ENCODE peak calls at places on chromosomes 11 and 22, in seven cellular contexts. C is renal cortical epithelial cell, U is fibroblast of the aortic adventitia, I is GM12865, J is activated T-cell treated with anti-CD3 and anti-CD28 coated beads for 24 hours, D is mammary epithelial cell, Y is dermis blood vessel endothelial cell. P is an unnamed sample.

GRCh38 chr11:45872513-45873356 is 12.7 kb upstream of the MAPK8IP1 start:
- DNase-seq in D (peak), Y (peak), U (peak), I (peak), C (peak), J (peak), P (peak)

GRCh38 chr11:124988063-124988462 is 34.1 kb downstream of the CCDC15 start:
- DNase-seq in D (no peak), U (no peak), Y (no peak), I (no peak), J (no peak), C (no peak), P (no peak)

GRCh38 chr22:27782065-27782464 is 19.5 kb downstream of the MN1 start:
- DNase-seq in J (no peak), Y (no peak), I (no peak), C (no peak), D (no peak), U (no peak), P (no peak)

GRCh38 chr11:57460017-57460755 is at the start of gene RTN4RL2:
- DNase-seq in Y (peak), D (peak), U (peak), J (no peak), I (peak), C (peak), P (peak)

GRCh38 chr11:125061237-125061636 is 1.9 kb upstream of the SLC37A2 start:
- DNase-seq in D (no peak), C (no peak), Y (no peak), J (no peak), I (no peak), U (no peak), P (no peak)

GRCh38 chr11:76380977-76381719 is at the start of the genes GVQW3 and THAP12:
- DNase-seq in U (peak), C (peak), J (peak), I (peak), D (peak), Y (peak), P (peak)

GRCh38 chr22:34851918-34852662 is 213.9 kb upstream of the ISX start:
- DNase-seq in Y (no peak), I (no peak), J (no peak), U (no peak), D (no peak), C (no peak), P (no peak)

GRCh38 chr22:43891360-43892182 is at the start of gene PNPLA5:
- DNase-seq in J (no peak), D (no peak), Y (no peak), U (no peak), I (no peak), C (no peak), P (no peak)

GRCh38 chr11:94400839-94401772 is at the start of gene GPR83:
- DNase-seq in U (peak), Y (peak), D (peak), I (no peak), C (no peak), J (no peak), P (no peak)

GRCh38 chr22:27151407-27151806 is 494.0 kb downstream of the MIAT start:
- DNase-seq in D (no peak), U (no peak), Y (peak), C (no peak), I (no peak), J (no peak), P (peak)

GRCh38 chr11:93814966-93815633 is 31.0 kb downstream of the MED17 start:
- DNase-seq in U (peak), Y (no peak), C (no peak), I (no peak), D (no peak), J (no peak), P (no peak)

GRCh38 chr11:69518081-69518950 is 36.9 kb downstream of the LINC01488 start:
- DNase-seq in Y (no peak), U (peak), J (no peak), I (no peak), C (no peak), D (peak), P (no peak)

GRCh38 chr11:65551572-65552398 is 6.4 kb downstream of the LTBP3 start:
- DNase-seq in J (no peak), U (no peak), C (peak), I (peak), Y (peak), D (peak), P (peak)

GRCh38 chr11:9672288-9672916 is 8.5 kb downstream of the SWAP70 start:
- DNase-seq in I (no peak), C (no peak), D (no peak), U (no peak), J (no peak), Y (no peak), P (no peak)

GRCh38 chr11:128737704-128738103 is 43.8 kb downstream of the FLI1 start:
- DNase-seq in J (no peak), Y (no peak), D (no peak), C (no peak), U (no peak), I (no peak), P (no peak)

GRCh38 chr11:94722735-94723134 is 45.4 kb upstream of the AMOTL1 start:
- DNase-seq in J (no peak), D (peak), C (no peak), U (no peak), I (no peak), Y (no peak), P (no peak)

GRCh38 chr11:134036484-134037092 is 32.3 kb upstream of the JAM3 start:
- DNase-seq in C (no peak), U (no peak), J (no peak), I (no peak), Y (no peak), D (no peak), P (no peak)

GRCh38 chr11:2912498-2912897 is 16.7 kb downstream of the PHLDA2 start:
- DNase-seq in J (no peak), D (peak), I (no peak), Y (peak), U (peak), C (peak), P (no peak)

GRCh38 chr11:119030029-119030328 is 698 bp downstream of the SLC37A4 start:
- DNase-seq in Y (no peak), D (no peak), J (no peak), C (no peak), U (no peak), I (no peak), P (peak)

GRCh38 chr11:60334005-60334620 is 7.1 kb downstream of the MS4A6E start:
- DNase-seq in U (peak), D (peak), I (peak), C (peak), Y (peak), J (peak), P (peak)

GRCh38 chr11:120132645-120133185 is 5.2 kb downstream of the TRIM29 start:
- DNase-seq in C (no peak), J (no peak), D (no peak), Y (no peak), U (no peak), I (no peak), P (no peak)

GRCh38 chr22:39778055-39778454 is 115.5 kb downstream of the ENTHD1 start:
- DNase-seq in I (no peak), Y (no peak), D (no peak), U (no peak), J (no peak), C (no peak), P (no peak)

GRCh38 chr22:30286813-30287625 is 2.3 kb downstream of the CASTOR1 start:
- DNase-seq in Y (peak), J (peak), D (peak), C (peak), U (peak), I (peak), P (peak)

GRCh38 chr11:31264834-31265233 is 104.7 kb downstream of the DCDC1 start:
- DNase-seq in J (no peak), U (no peak), C (no peak), Y (no peak), I (no peak), D (no peak), P (no peak)

GRCh38 chr11:121575250-121575962 is 122.6 kb upstream of the SORL1-AS1 start:
- DNase-seq in C (peak), Y (no peak), D (no peak), J (no peak), I (peak), U (no peak), P (no peak)

GRCh38 chr11:15945726-15946125 is 410.6 kb downstream of the SOX6 start:
- DNase-seq in D (no peak), Y (no peak), J (no peak), I (no peak), U (no peak), C (no peak), P (no peak)

GRCh38 chr11:36594316-36594989 is at the start of gene IFTAP:
- DNase-seq in D (peak), I (no peak), J (peak), C (peak), Y (peak), U (peak), P (no peak)

GRCh38 chr11:104899226-104899625 is 966 bp upstream of the CASP12 start:
- DNase-seq in C (no peak), J (no peak), D (no peak), I (no peak), U (no peak), Y (peak), P (no peak)

GRCh38 chr11:67262731-67263675 is 3.3 kb upstream of the GRK2 start:
- DNase-seq in U (peak), I (peak), C (peak), D (peak), J (no peak), Y (peak), P (peak)

GRCh38 chr11:105647780-105648179 is 37.9 kb downstream of the GRIA4 start:
- DNase-seq in I (no peak), D (no peak), Y (no peak), C (no peak), U (no peak), J (no peak), P (no peak)

GRCh38 chr11:22957890-22958289 is 97.6 kb upstream of the CCDC179 start:
- DNase-seq in D (no peak), Y (no peak), I (no peak), U (no peak), C (peak), J (no peak), P (no peak)

GRCh38 chr22:38202437-38203089 is 769 bp downstream of the MAFF start:
- DNase-seq in D (peak), U (peak), C (no peak), J (no peak), Y (peak), I (peak), P (peak)

GRCh38 chr11:44368886-44369285 is 58.9 kb upstream of the ALX4 start:
- DNase-seq in J (no peak), Y (no peak), I (no peak), U (no peak), D (no peak), C (no peak), P (no peak)

GRCh38 chr11:44264761-44265160 is 45.2 kb downstream of the ALX4 start:
- DNase-seq in I (no peak), C (no peak), D (no peak), U (no peak), J (no peak), Y (no peak), P (no peak)